ENCODE peak calls at places on chromosome 1, in eight cellular contexts. Y is HEK293T; S is glomerular endothelial cell; D is C1 segment of cervical spinal cord; G is effector memory CD8-positive, alpha-beta T cell; J is Calu3; T is skeletal muscle cell; Z is NCI-H446. E is an unnamed sample.

GRCh38 chr1:39230261-39231190 is 26.0 kb downstream of the MACF1 start:
- DNase-seq in Y (no peak), S (no peak), D (no peak), G (no peak), J (no peak), T (no peak), Z (no peak), E (peak)

GRCh38 chr1:166089804-166090203 is 77.0 kb downstream of the FAM78B start:
- DNase-seq in Y (no peak), S (no peak), D (no peak), G (no peak), J (no peak), T (no peak), Z (peak), E (peak)

GRCh38 chr1:54117815-54118563 is 34.8 kb downstream of the CDCP2 start:
- DNase-seq in Y (no peak), S (no peak), D (no peak), G (no peak), J (peak), T (no peak), Z (no peak), E (no peak)

GRCh38 chr1:244962140-244962539 is 97.8 kb upstream of the HNRNPU start:
- DNase-seq in Y (no peak), S (no peak), D (no peak), G (no peak), J (no peak), T (no peak), Z (no peak), E (no peak)

GRCh38 chr1:38835230-38835827 is 24.2 kb downstream of the RRAGC start:
- DNase-seq in Y (peak), S (peak), D (no peak), G (peak), J (peak), T (peak), Z (peak), E (peak)

GRCh38 chr1:54842206-54842915 is 41.2 kb upstream of the TTC22 start:
- DNase-seq in Y (no peak), S (no peak), D (no peak), G (no peak), J (no peak), T (no peak), Z (no peak), E (no peak)

GRCh38 chr1:240399381-240399780 is 212.6 kb downstream of the GREM2 start:
- DNase-seq in Y (peak), S (no peak), D (no peak), G (no peak), J (no peak), T (peak), Z (no peak), E (no peak)

GRCh38 chr1:78370779-78371482 is 119.8 kb upstream of the PTGFR start:
- DNase-seq in Y (no peak), S (no peak), D (no peak), G (no peak), J (no peak), T (peak), Z (no peak), E (no peak)

GRCh38 chr1:233523047-233523446 is 90.9 kb upstream of the KCNK1 start:
- DNase-seq in Y (no peak), S (no peak), D (no peak), G (no peak), J (no peak), T (no peak), Z (no peak), E (no peak)

GRCh38 chr1:66413139-66413755 is 120.7 kb upstream of the SGIP1 start:
- DNase-seq in Y (no peak), S (no peak), D (no peak), G (no peak), J (no peak), T (no peak), Z (no peak), E (no peak)

GRCh38 chr1:217063065-217063908 is 340.1 kb upstream of the ESRRG start:
- DNase-seq in Y (no peak), S (no peak), D (no peak), G (no peak), J (no peak), T (no peak), Z (no peak), E (no peak)

GRCh38 chr1:212738330-212738729 is 38.7 kb upstream of the BATF3 start:
- DNase-seq in Y (no peak), S (no peak), D (no peak), G (no peak), J (no peak), T (no peak), Z (no peak), E (no peak)

GRCh38 chr1:15945832-15946448 is 30.0 kb downstream of the ZBTB17 start:
- DNase-seq in Y (no peak), S (no peak), D (no peak), G (no peak), J (no peak), T (no peak), Z (no peak), E (no peak)

GRCh38 chr1:105891308-105891707 is 1165.2 kb upstream of the PRMT6 start:
- DNase-seq in Y (no peak), S (no peak), D (no peak), G (no peak), J (no peak), T (no peak), Z (no peak), E (no peak)

E was measured in GM12878.